ENCODE peak calls at places on chromosomes 5 and 9, in eight cellular contexts. J is trophoblast cell, V is GM23248, W is MM.1S, I is keratinocyte, E is H1, F is HCT116, M is fibroblast of lung. Y is an unnamed sample.

GRCh38 chr9:101705135-101705661 is 33.2 kb downstream of the GRIN3A start:
- DNase-seq in V (peak; percentile 31), W (no peak), M (no peak), J (no peak), F (no peak), I (no peak), E (peak; percentile 70), Y (no peak)

GRCh38 chr9:91163773-91164471 is 197.8 kb downstream of the AUH start:
- DNase-seq in F (no peak), E (no peak), M (no peak), I (no peak), J (no peak), V (no peak), W (peak; percentile 37), Y (no peak)

GRCh38 chr9:133201424-133202144 is 7.5 kb downstream of the OBP2B start:
- DNase-seq in E (no peak), W (no peak), V (no peak), I (no peak), M (no peak), J (no peak), F (no peak), Y (no peak)

GRCh38 chr5:83553000-83553486 is 81.5 kb downstream of the VCAN start:
- DNase-seq in E (no peak), V (peak; percentile 89), W (no peak), I (no peak), J (no peak), M (peak; percentile 57), F (no peak), Y (no peak)

GRCh38 chr5:1430121-1430795 is 15.0 kb downstream of the SLC6A3 start:
- DNase-seq in J (no peak), V (no peak), F (no peak), E (no peak), W (no peak), I (no peak), M (no peak), Y (no peak)

GRCh38 chr5:139637438-139638089 is 10.6 kb upstream of the CXXC5 start:
- DNase-seq in F (no peak), J (no peak), W (peak; percentile 83), V (peak; percentile 93), E (peak; percentile 85), I (no peak), M (peak; percentile 81), Y (peak; percentile 55)

GRCh38 chr5:169753795-169754194 is 116.7 kb downstream of the DOCK2 start:
- DNase-seq in F (no peak), V (peak; percentile 88), E (no peak), M (peak; percentile 21), I (no peak), W (no peak), J (no peak), Y (no peak)

GRCh38 chr5:126816649-126817048 is 39.7 kb downstream of the LMNB1 start:
- DNase-seq in F (no peak), I (no peak), J (no peak), W (no peak), E (no peak), M (no peak), V (no peak), Y (no peak)

GRCh38 chr5:96562614-96563013 is 99.6 kb upstream of the CAST start:
- DNase-seq in W (no peak), E (no peak), M (no peak), F (no peak), I (no peak), J (no peak), V (peak; percentile 62), Y (no peak)

GRCh38 chr5:53067641-53068040 is 41.9 kb downstream of the MOCS2 start:
- DNase-seq in J (no peak), E (no peak), M (no peak), V (peak; percentile 78), I (no peak), W (no peak), F (no peak), Y (no peak)

GRCh38 chr5:55226027-55226933 is 835 bp downstream of the MCIDAS start:
- DNase-seq in E (peak; percentile 92), M (no peak), V (peak; percentile 67), W (peak; percentile 87), F (peak; percentile 72), I (peak; percentile 19), J (no peak), Y (peak; percentile 95)

GRCh38 chr5:14105717-14106435 is 37.3 kb upstream of the TRIO start:
- DNase-seq in V (peak; percentile 90), W (no peak), E (no peak), F (peak; percentile 67), I (peak; percentile 75), M (peak; percentile 73), J (peak; percentile 27), Y (no peak)

GRCh38 chr5:78509884-78510769 is 138.4 kb downstream of the LHFPL2 start:
- DNase-seq in E (peak; percentile 82), F (no peak), M (no peak), V (peak; percentile 61), W (peak; percentile 68), J (peak; percentile 69), I (no peak), Y (peak; percentile 77)

GRCh38 chr9:115997923-115998322 is 155.7 kb upstream of the PAPPA start:
- DNase-seq in F (no peak), V (peak; percentile 84), E (no peak), J (no peak), I (no peak), W (no peak), M (peak; percentile 85), Y (no peak)

GRCh38 chr9:114008667-114009410 is 69.3 kb downstream of the AMBP start:
- DNase-seq in F (no peak), I (no peak), E (peak; percentile 32), J (no peak), M (no peak), V (no peak), W (no peak), Y (no peak)

GRCh38 chr9:35736201-35736633 is 3.8 kb downstream of the CREB3 start:
- DNase-seq in V (peak; percentile 82), I (no peak), E (peak; percentile 74), M (peak; percentile 81), W (peak; percentile 73), J (no peak), F (peak; percentile 64), Y (peak; percentile 92)

GRCh38 chr9:23721466-23721865 is 104.6 kb downstream of the ELAVL2 start:
- DNase-seq in W (no peak), I (no peak), M (no peak), F (no peak), J (no peak), E (no peak), V (no peak), Y (no peak)

GRCh38 chr9:27291292-27291691 is 5.7 kb downstream of the EQTN start:
- DNase-seq in W (no peak), F (no peak), M (no peak), E (no peak), J (no peak), I (no peak), V (no peak), Y (no peak)

GRCh38 chr9:84136119-84136868 is 155.7 kb downstream of the RMI1 start:
- DNase-seq in W (no peak), V (peak; percentile 58), M (peak; percentile 39), E (no peak), I (peak; percentile 30), J (peak; percentile 44), F (no peak), Y (no peak)

DNA sequence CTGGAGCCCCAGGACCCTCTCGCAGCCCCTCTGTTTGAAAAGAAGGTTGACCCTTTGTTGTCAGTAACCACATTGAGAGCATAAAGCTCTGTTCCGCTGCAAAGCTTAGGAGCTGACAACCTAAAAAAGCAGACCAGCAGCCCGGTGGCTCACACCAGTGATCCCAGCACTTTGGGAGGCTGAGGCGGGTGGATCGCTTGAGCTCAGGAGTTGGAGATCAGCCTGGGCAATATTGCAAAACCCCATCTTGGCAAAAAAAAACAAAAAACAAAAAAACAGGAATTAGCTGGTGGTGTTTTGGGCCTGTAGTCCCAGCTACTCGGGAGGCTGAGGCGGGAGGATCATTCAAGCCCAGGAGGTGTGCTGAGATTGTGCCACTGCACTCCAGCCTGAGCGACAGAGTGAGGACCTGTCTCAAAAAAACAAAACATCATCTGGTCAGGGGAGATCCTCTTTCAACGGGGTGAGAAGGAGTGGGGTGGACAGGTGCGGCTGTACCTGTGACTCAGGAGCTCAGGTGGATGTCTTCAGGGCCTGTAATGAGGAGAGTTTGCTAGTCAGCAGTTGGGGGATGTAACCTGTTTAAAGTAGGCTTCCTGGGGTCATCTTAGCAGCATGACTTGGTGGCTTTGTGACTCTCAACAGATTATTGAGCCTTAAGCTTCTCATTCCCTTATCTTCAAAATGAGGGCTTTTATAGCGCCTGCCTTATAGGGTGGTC is 694 bp upstream of the REEP2 start:
- DNase-seq in W (no peak), V (no peak), J (no peak), M (no peak), F (no peak), I (no peak), E (no peak), Y (no peak)
- H2AFZ ChIP-seq in W (no peak overlapping the region), V (peak overlapping the region; percentile 90), J (no peak overlapping the region), M (no peak overlapping the region), F (no peak overlapping the region), I (no peak overlapping the region), E (peak overlapping the region; percentile 16), Y (no peak overlapping the region)

DNA sequence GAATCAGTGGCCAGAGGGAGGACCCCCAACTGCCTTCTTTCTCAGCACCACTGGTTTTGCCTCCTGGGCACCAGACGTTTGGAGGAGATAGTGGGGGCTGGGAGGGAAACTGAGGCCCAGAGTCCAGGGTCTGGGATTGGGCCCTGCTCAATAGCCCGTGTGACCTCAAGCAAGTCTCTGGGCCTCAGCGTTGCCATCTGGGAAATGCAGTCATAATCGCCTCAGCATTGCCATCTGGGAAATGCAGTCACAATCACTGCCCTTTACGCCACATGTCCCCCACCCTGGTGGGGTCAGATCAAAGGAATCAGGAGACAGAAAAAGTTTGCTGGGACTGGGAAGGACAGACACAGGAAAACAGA is 1.6 kb downstream of the SH2D3C start:
- DNase-seq in J (no peak), I (no peak), E (no peak), M (no peak), W (peak; percentile 44), V (no peak), F (no peak), Y (no peak)
- H3K4me3 ChIP-seq in J (no peak overlapping the region), I (no peak overlapping the region), E (no peak overlapping the region), M (no peak overlapping the region), W (peak overlapping the region; percentile 78), V (no peak overlapping the region), F (no peak overlapping the region), Y (no peak overlapping the region)

DNA sequence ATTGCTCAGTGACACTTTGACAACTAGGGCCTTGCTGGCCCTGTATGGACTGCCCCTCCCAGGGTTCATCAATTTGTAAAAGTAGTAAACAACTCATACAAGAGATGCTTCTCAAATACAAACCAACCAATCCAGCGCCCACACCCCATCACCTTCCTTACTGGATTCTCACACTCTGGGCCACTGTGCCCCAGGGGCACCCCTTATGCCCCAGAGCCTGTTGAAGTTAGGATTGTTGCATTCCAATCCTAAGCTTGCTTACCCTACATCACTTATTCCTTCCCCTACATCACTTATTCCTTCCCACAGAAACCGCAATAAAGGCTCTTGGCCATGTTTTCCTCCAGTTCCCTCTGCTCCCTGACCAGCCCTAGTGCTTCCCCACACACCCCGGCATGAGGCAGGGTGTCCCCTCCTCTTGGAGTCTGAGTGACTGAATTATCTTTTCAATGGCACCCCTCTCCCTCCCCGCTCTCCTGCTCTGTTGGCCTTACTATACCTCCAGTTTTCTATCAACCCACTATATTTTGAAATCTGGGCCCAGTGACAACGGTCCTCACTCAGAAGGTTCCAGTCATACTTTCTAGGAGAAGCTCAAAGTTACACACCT is 182.4 kb upstream of the S1PR3 start:
- DNase-seq in F (no peak), V (no peak), J (no peak), W (no peak), E (no peak), I (no peak), M (no peak), Y (no peak)
- H2AFZ ChIP-seq in F (no peak overlapping the region), V (no peak overlapping the region), J (no peak overlapping the region), W (no peak overlapping the region), E (no peak overlapping the region), I (no peak overlapping the region), M (no peak overlapping the region), Y (no peak overlapping the region)

GRCh38 chr9:70399141-70399540 is 15.3 kb downstream of the KLF9 start:
- DNase-seq in V (no peak), I (no peak), E (no peak), M (no peak), F (no peak), W (no peak), J (no peak), Y (no peak)
- H3K4me3 ChIP-seq in V (no peak overlapping the region), I (no peak overlapping the region), E (no peak overlapping the region), M (no peak overlapping the region), F (no peak overlapping the region), W (no peak overlapping the region), J (no peak overlapping the region), Y (no peak overlapping the region)